ENCODE peak calls at places on chromosomes 11 and 22, in nine cellular contexts. I is CD8-positive, alpha-beta T cell; L is KG1; W is NCI-H1105 treated with DMSO at 0.1 percent for 48 hours; N is EL; Y is DND-41; T is activated naive CD8-positive, alpha-beta T cell treated with anti-CD3 and anti-CD28 coated beads, Interleukin-2, amount 10 ng/mL, durations not matched to agents 7 days and 5 days; F is HTR-8/SVneo; E is H54. P is an unnamed sample.

GRCh38 chr11:57514538-57515331 is 767 bp downstream of the SLC43A1 start:
- DNase-seq in I (peak), L (peak), W (peak), N (peak), Y (peak), T (peak), F (no peak), E (no peak), P (peak)

GRCh38 chr22:35838849-35839646 is 121.4 kb downstream of the APOL5 start:
- DNase-seq in I (no peak), L (no peak), W (peak), N (peak), Y (peak), T (no peak), F (no peak), E (no peak), P (no peak)

GRCh38 chr22:43326342-43326825 is 16.8 kb downstream of the SCUBE1 start:
- DNase-seq in I (no peak), L (no peak), W (no peak), N (no peak), Y (no peak), T (no peak), F (no peak), E (no peak), P (no peak)

GRCh38 chr11:9210922-9211320 is 54.2 kb downstream of the DENND5A start:
- DNase-seq in I (no peak), L (no peak), W (no peak), N (peak), Y (no peak), T (no peak), F (no peak), E (no peak), P (no peak)

GRCh38 chr11:94581926-94582325 is 14.8 kb downstream of the PIWIL4 start:
- DNase-seq in I (no peak), L (no peak), W (no peak), N (no peak), Y (no peak), T (no peak), F (no peak), E (no peak), P (no peak)

GRCh38 chr22:32695451-32695891 is 106.0 kb upstream of the TIMP3 start:
- DNase-seq in I (no peak), L (no peak), W (no peak), N (peak), Y (no peak), T (no peak), F (peak), E (peak), P (no peak)

GRCh38 chr11:134612416-134613030 is 200.5 kb upstream of the B3GAT1 start:
- DNase-seq in I (no peak), L (no peak), W (no peak), N (no peak), Y (no peak), T (no peak), F (no peak), E (no peak), P (no peak)

GRCh38 chr11:28343304-28344233 is 235.4 kb downstream of the METTL15 start:
- DNase-seq in I (no peak), L (peak), W (no peak), N (peak), Y (peak), T (no peak), F (peak), E (peak), P (no peak)

GRCh38 chr22:46992121-46992731 is 229.8 kb downstream of the TBC1D22A start:
- DNase-seq in I (no peak), L (no peak), W (no peak), N (no peak), Y (no peak), T (no peak), F (no peak), E (no peak), P (no peak)